ENCODE peak calls at places on chromosomes 2 and 18, in nine cellular contexts. H is GF-D8, X is Right ventricle myocardium superior, M is retina, G is astrocyte of the hippocampus, Z is T-helper 1 cell, B is fibroblast of lung, L is RWPE1, Y is coronary artery. J is an unnamed sample.

GRCh38 chr2:64675860-64676259 is 22.1 kb upstream of the SERTAD2 start:
- DNase-seq in H (no peak), X (no peak), M (no peak), G (no peak), Z (no peak), B (no peak), L (peak; percentile 30), Y (no peak), J (peak; percentile 50)

GRCh38 chr2:71777946-71778345 is 324.6 kb downstream of the DYSF start:
- DNase-seq in H (no peak), X (no peak), M (no peak), G (no peak), Z (no peak), B (no peak), L (no peak), Y (peak; percentile 47), J (no peak)

GRCh38 chr18:28494151-28494550 is 317.2 kb upstream of the CDH2 start:
- DNase-seq in H (no peak), X (no peak), M (no peak), G (no peak), Z (no peak), B (no peak), L (no peak), Y (no peak), J (no peak)

GRCh38 chr2:137047369-137047768 is 282.0 kb downstream of the THSD7B start:
- DNase-seq in H (no peak), X (no peak), M (no peak), G (no peak), Z (no peak), B (no peak), L (no peak), Y (no peak), J (no peak)

GRCh38 chr18:25310045-25310444 is 41.9 kb downstream of the ZNF521 start:
- DNase-seq in H (no peak), X (no peak), M (no peak), G (peak; percentile 66), Z (no peak), B (peak; percentile 77), L (no peak), Y (no peak), J (no peak)

GRCh38 chr18:34918856-34919255 is 122.4 kb upstream of the MAPRE2 start:
- DNase-seq in H (no peak), X (no peak), M (no peak), G (no peak), Z (no peak), B (no peak), L (no peak), Y (no peak), J (no peak)

GRCh38 chr2:160257015-160257741 is 57.1 kb upstream of the ITGB6 start:
- DNase-seq in H (no peak), X (no peak), M (no peak), G (peak; percentile 74), Z (no peak), B (no peak), L (peak; percentile 54), Y (no peak), J (no peak)

GRCh38 chr2:180367831-180368230 is 360.7 kb upstream of the CWC22 start:
- DNase-seq in H (no peak), X (no peak), M (no peak), G (peak; percentile 63), Z (no peak), B (peak; percentile 38), L (peak; percentile 19), Y (no peak), J (no peak)

GRCh38 chr2:101622210-101622609 is 75.3 kb upstream of the MAP4K4 start:
- DNase-seq in H (no peak), X (no peak), M (no peak), G (no peak), Z (no peak), B (no peak), L (no peak), Y (no peak), J (no peak)

GRCh38 chr2:112701092-112701491 is 19.7 kb upstream of the NT5DC4 start:
- DNase-seq in H (peak; percentile 58), X (no peak), M (no peak), G (peak; percentile 23), Z (no peak), B (peak; percentile 63), L (no peak), Y (no peak), J (no peak)

GRCh38 chr2:31282634-31283033 is 48.7 kb downstream of the EHD3 start:
- DNase-seq in H (no peak), X (no peak), M (no peak), G (no peak), Z (no peak), B (no peak), L (no peak), Y (no peak), J (no peak)

GRCh38 chr18:3593381-3593903 is 143.5 kb downstream of the TGIF1 start:
- DNase-seq in H (no peak), X (no peak), M (no peak), G (peak; percentile 86), Z (peak; percentile 19), B (peak; percentile 76), L (peak; percentile 63), Y (no peak), J (no peak)

GRCh38 chr2:123468071-123468470 is 557.0 kb upstream of the CNTNAP5 start:
- DNase-seq in H (no peak), X (no peak), M (no peak), G (no peak), Z (no peak), B (no peak), L (no peak), Y (no peak), J (no peak)

GRCh38 chr18:79748321-79749157 is 49.2 kb upstream of the KCNG2 start:
- DNase-seq in H (no peak), X (no peak), M (peak; percentile 16), G (no peak), Z (no peak), B (no peak), L (no peak), Y (no peak), J (no peak)

GRCh38 chr2:171235262-171235881 is 74.7 kb upstream of the TLK1 start:
- DNase-seq in H (no peak), X (no peak), M (no peak), G (no peak), Z (no peak), B (no peak), L (no peak), Y (no peak), J (no peak)

GRCh38 chr2:134431837-134432437 is 178.1 kb downstream of the MGAT5 start:
- DNase-seq in H (no peak), X (no peak), M (no peak), G (peak; percentile 65), Z (no peak), B (peak; percentile 40), L (peak; percentile 56), Y (no peak), J (no peak)

GRCh38 chr2:21643180-21643579 is 519.4 kb downstream of the TDRD15 start:
- DNase-seq in H (no peak), X (no peak), M (no peak), G (peak; percentile 79), Z (no peak), B (no peak), L (no peak), Y (no peak), J (no peak)

GRCh38 chr2:60295591-60295962 is 257.9 kb downstream of the BCL11A start:
- DNase-seq in H (no peak), X (no peak), M (no peak), G (no peak), Z (no peak), B (no peak), L (no peak), Y (no peak), J (no peak)

GRCh38 chr18:26477828-26478466 is 70.4 kb downstream of the KCTD1 start:
- DNase-seq in H (no peak), X (no peak), M (no peak), G (no peak), Z (no peak), B (no peak), L (peak; percentile 51), Y (no peak), J (no peak)

GRCh38 chr2:48707466-48707865 is 48.1 kb downstream of the LHCGR start:
- DNase-seq in H (no peak), X (no peak), M (no peak), G (peak; percentile 29), Z (no peak), B (no peak), L (no peak), Y (no peak), J (no peak)

GRCh38 chr18:6571239-6571602 is 156.5 kb upstream of the L3MBTL4 start:
- DNase-seq in H (no peak), X (no peak), M (no peak), G (no peak), Z (no peak), B (no peak), L (no peak), Y (no peak), J (no peak)

GRCh38 chr2:232436381-232437129 is 19.4 kb upstream of the ALPI start:
- DNase-seq in H (no peak), X (no peak), M (no peak), G (no peak), Z (no peak), B (no peak), L (no peak), Y (no peak), J (no peak)

GRCh38 chr2:108200569-108200968 is 39.2 kb upstream of the SULT1C3 start:
- DNase-seq in H (no peak), X (no peak), M (no peak), G (no peak), Z (no peak), B (no peak), L (no peak), Y (no peak), J (no peak)

GRCh38 chr2:43634604-43635306 is 2.3 kb upstream of the PLEKHH2 start:
- DNase-seq in H (no peak), X (no peak), M (no peak), G (peak; percentile 66), Z (no peak), B (peak; percentile 94), L (no peak), Y (no peak), J (no peak)

GRCh38 chr2:237517990-237518389 is 30.9 kb downstream of the MLPH start:
- DNase-seq in H (no peak), X (no peak), M (no peak), G (no peak), Z (no peak), B (no peak), L (no peak), Y (no peak), J (no peak)

GRCh38 chr2:150487537-150488429 is at the start of gene RND3:
- DNase-seq in H (no peak), X (peak; percentile 96), M (peak; percentile 92), G (peak; percentile 99), Z (no peak), B (peak; percentile 99), L (peak; percentile 92), Y (peak; percentile 98), J (no peak)

GRCh38 chr2:10584843-10585475 is 104.8 kb downstream of the NOL10 start:
- DNase-seq in H (no peak), X (no peak), M (no peak), G (peak; percentile 89), Z (no peak), B (peak; percentile 38), L (peak; percentile 93), Y (no peak), J (no peak)

GRCh38 chr2:14749869-14750268 is 117.4 kb downstream of the LRATD1 start:
- DNase-seq in H (no peak), X (no peak), M (no peak), G (peak; percentile 41), Z (no peak), B (no peak), L (no peak), Y (no peak), J (no peak)

GRCh38 chr2:85390941-85391669 is 19.1 kb downstream of the CAPG start:
- DNase-seq in H (peak; percentile 10), X (peak; percentile 81), M (peak; percentile 20), G (peak; percentile 61), Z (peak; percentile 25), B (peak; percentile 30), L (no peak), Y (peak; percentile 67), J (peak; percentile 49)

J was measured in stimulated activated CD8-positive, alpha-beta memory T cell treated with anti-CD3 and anti-CD28 coated beads, Interleukin-12 subunit alpha, Interleukin-12 subunit beta, amount 100 ng/mL, for 4 hours.